ENCODE peak calls at places on chromosomes 12 and 14, in five cellular contexts. E is Peyer's patch; I is frontal cortex; H is activated naive CD4-positive, alpha-beta T cell treated with anti-CD3 and anti-CD28 coated beads, Interleukin-2, amount 50 U/mL, for 72 hours; P is hepatocyte. B is an unnamed sample.

GRCh38 chr14:64732066-64732465 is 27.8 kb downstream of the PLEKHG3 start:
- DNase-seq in H (no peak), P (no peak), I (no peak), E (no peak), B (no peak)

GRCh38 chr14:68295316-68295816 is 475.8 kb downstream of the RAD51B start:
- DNase-seq in H (no peak), P (peak), I (peak), E (no peak), B (no peak)

GRCh38 chr14:90454041-90455000 is 57.5 kb downstream of the CALM1 start:
- DNase-seq in E (no peak), P (peak), H (no peak), I (peak), B (no peak)

GRCh38 chr14:37931998-37932397 is 275.7 kb upstream of the SSTR1 start:
- DNase-seq in P (no peak), I (no peak), H (no peak), E (no peak), B (no peak)

GRCh38 chr14:76500011-76500410 is 124.1 kb downstream of the ESRRB start:
- DNase-seq in E (no peak), H (no peak), I (no peak), P (no peak), B (no peak)

GRCh38 chr14:100054553-100055075 is 10.6 kb upstream of the EVL start:
- DNase-seq in H (peak), P (no peak), I (no peak), E (no peak), B (no peak)

GRCh38 chr14:64112859-64113258 is 181.3 kb downstream of the ESR2 start:
- DNase-seq in I (no peak), H (no peak), P (peak), E (no peak), B (no peak)

GRCh38 chr12:109098142-109098652 is 800 bp downstream of the UNG start:
- DNase-seq in H (no peak), E (no peak), P (peak), I (no peak), B (no peak)

GRCh38 chr12:52148541-52149181 is 43.2 kb downstream of the KRT80 start:
- DNase-seq in H (no peak), P (peak), I (no peak), E (no peak), B (no peak)

GRCh38 chr12:39103552-39104165 is 198.3 kb upstream of the CPNE8 start:
- DNase-seq in P (peak), I (peak), E (no peak), H (no peak), B (peak)

GRCh38 chr12:21301-22189 is 45.0 kb upstream of the IQSEC3 start:
- DNase-seq in H (no peak), P (no peak), I (peak), E (no peak), B (no peak)

GRCh38 chr12:115413626-115414025 is 729.7 kb upstream of the TBX3 start:
- DNase-seq in I (no peak), H (no peak), E (no peak), P (no peak), B (no peak)

GRCh38 chr12:72288911-72289310 is 16.7 kb downstream of the TRHDE start:
- DNase-seq in E (no peak), P (no peak), I (no peak), H (no peak), B (no peak)

GRCh38 chr14:104333903-104334811 is 195.8 kb downstream of the KIF26A start:
- DNase-seq in I (no peak), H (no peak), P (no peak), E (peak), B (no peak)

GRCh38 chr12:122366685-122367475 is 55.6 kb downstream of the CLIP1 start:
- DNase-seq in P (peak), H (no peak), I (peak), E (no peak), B (peak)

GRCh38 chr12:71447691-71448660 is 8.4 kb downstream of the LGR5 start:
- DNase-seq in H (no peak), E (no peak), P (no peak), I (no peak), B (no peak)

GRCh38 chr12:117261267-117261666 is 71.0 kb upstream of the FBXO21 start:
- DNase-seq in H (no peak), P (no peak), I (no peak), E (no peak), B (no peak)